ENCODE peak calls at places on chromosome 14, in seven cellular contexts. L is H54, U is substantia nigra, F is H7, T is foreskin keratinocyte, B is NCI-H2081, R is left ventricle myocardium inferior. G is an unnamed sample.

GRCh38 chr14:24307575-24308341 is at the start of gene CIDEB:
- DNase-seq in L (peak), U (peak), F (peak), T (no peak), B (peak), R (peak), G (peak)

GRCh38 chr14:54191846-54192245 is 205.0 kb upstream of the CDKN3 start:
- DNase-seq in L (no peak), U (no peak), F (no peak), T (no peak), B (no peak), R (no peak), G (no peak)

GRCh38 chr14:76957224-76957881 is 71.2 kb downstream of the IRF2BPL start:
- DNase-seq in L (no peak), U (no peak), F (peak), T (no peak), B (peak), R (no peak), G (no peak)

GRCh38 chr14:60090864-60091519 is 731 bp upstream of the PCNX4 start:
- DNase-seq in L (no peak), U (no peak), F (peak), T (no peak), B (peak), R (peak), G (peak)

GRCh38 chr14:50021261-50021660 is 95.1 kb downstream of the VCPKMT start:
- DNase-seq in L (no peak), U (no peak), F (no peak), T (no peak), B (no peak), R (no peak), G (no peak)

GRCh38 chr14:20247651-20248246 is 8.7 kb downstream of the OR11H4 start:
- DNase-seq in L (no peak), U (no peak), F (peak), T (peak), B (peak), R (no peak), G (no peak)

GRCh38 chr14:94322648-94323570 is at the start of gene SERPINA6:
- DNase-seq in L (no peak), U (no peak), F (no peak), T (no peak), B (no peak), R (no peak), G (no peak)

GRCh38 chr14:88682495-88683114 is 110.1 kb downstream of the EML5 start:
- DNase-seq in L (no peak), U (no peak), F (peak), T (no peak), B (no peak), R (no peak), G (no peak)

GRCh38 chr14:69945905-69946304 is 66.7 kb downstream of the SMOC1 start:
- DNase-seq in L (no peak), U (no peak), F (no peak), T (no peak), B (peak), R (no peak), G (no peak)

GRCh38 chr14:55366271-55366670 is 45.4 kb downstream of the ATG14 start:
- DNase-seq in L (no peak), U (no peak), F (no peak), T (no peak), B (no peak), R (no peak), G (no peak)

GRCh38 chr14:101997429-101998336 is 33.3 kb downstream of the DYNC1H1 start:
- DNase-seq in L (no peak), U (no peak), F (no peak), T (no peak), B (no peak), R (no peak), G (no peak)

GRCh38 chr14:59632381-59632780 is 55.8 kb upstream of the CCDC175 start:
- DNase-seq in L (no peak), U (no peak), F (peak), T (no peak), B (peak), R (no peak), G (peak)

GRCh38 chr14:69685217-69685616 is 73.8 kb downstream of the SUSD6 start:
- DNase-seq in L (no peak), U (no peak), F (no peak), T (peak), B (peak), R (no peak), G (no peak)

GRCh38 chr14:76782115-76782884 is 21.0 kb downstream of the VASH1 start:
- DNase-seq in L (no peak), U (no peak), F (no peak), T (no peak), B (no peak), R (no peak), G (no peak)

GRCh38 chr14:86938356-86938755 is 1054.6 kb downstream of the GALC start:
- DNase-seq in L (no peak), U (no peak), F (no peak), T (no peak), B (no peak), R (no peak), G (no peak)

GRCh38 chr14:74938873-74939495 is 15.9 kb upstream of the RPS6KL1 start:
- DNase-seq in L (no peak), U (no peak), F (no peak), T (no peak), B (no peak), R (no peak), G (no peak)

GRCh38 chr14:69483765-69484443 is 624 bp upstream of the PLEKHD1 start:
- DNase-seq in L (no peak), U (no peak), F (peak), T (no peak), B (peak), R (no peak), G (no peak)

GRCh38 chr14:36019126-36019525 is 157.4 kb downstream of the PTCSC3 start:
- DNase-seq in L (no peak), U (no peak), F (no peak), T (no peak), B (peak), R (no peak), G (no peak)

GRCh38 chr14:78254911-78255431 is 84.8 kb downstream of the NRXN3 start:
- DNase-seq in L (no peak), U (no peak), F (no peak), T (peak), B (peak), R (no peak), G (no peak)

GRCh38 chr14:95025941-95026340 is 131.4 kb downstream of the DICER1 start:
- DNase-seq in L (no peak), U (no peak), F (no peak), T (no peak), B (no peak), R (no peak), G (no peak)

GRCh38 chr14:59126714-59127436 is 61.6 kb upstream of the DAAM1 start:
- DNase-seq in L (peak), U (no peak), F (peak), T (no peak), B (peak), R (no peak), G (no peak)

GRCh38 chr14:77543240-77543551 is 44.6 kb upstream of the ISM2 start:
- DNase-seq in L (no peak), U (no peak), F (no peak), T (no peak), B (no peak), R (no peak), G (no peak)

GRCh38 chr14:100532916-100533630 is 54.1 kb downstream of the BEGAIN start:
- DNase-seq in L (no peak), U (no peak), F (peak), T (no peak), B (no peak), R (peak), G (no peak)

GRCh38 chr14:103095210-103095778 is 769 bp downstream of the EXOC3L4 start:
- DNase-seq in L (no peak), U (no peak), F (peak), T (no peak), B (no peak), R (no peak), G (no peak)

GRCh38 chr14:22200977-22201605 is 387.9 kb downstream of the DAD1 start:
- DNase-seq in L (no peak), U (no peak), F (peak), T (no peak), B (no peak), R (no peak), G (no peak)

G was measured in head of caudate nucleus.